ENCODE peak calls at places on chromosomes 4 and X, in eight cellular contexts. Q, R, W, V, S, T, D and Z are unnamed samples.

GRCh38 chr4:78237360-78237759 is 180.2 kb downstream of the FRAS1 start:
- DNase-seq in Q (no peak), V (no peak), S (no peak), T (no peak), R (no peak), D (no peak), W (no peak), Z (no peak)

GRCh38 chr4:156633846-156634245 is 337.8 kb downstream of the PDGFC start:
- DNase-seq in T (no peak), D (no peak), Q (no peak), R (no peak), S (no peak), W (no peak), V (no peak), Z (no peak)

GRCh38 chrX:18579495-18579894 is 92.4 kb downstream of the RS1 start:
- DNase-seq in V (no peak), R (no peak), T (no peak), S (no peak), D (no peak), Q (no peak), W (no peak), Z (no peak)

GRCh38 chr4:45120163-45120562 is 393.8 kb upstream of the GNPDA2 start:
- DNase-seq in V (no peak), R (no peak), T (no peak), D (no peak), Q (no peak), W (no peak), S (no peak), Z (no peak)

GRCh38 chrX:136112781-136113180 is 34.6 kb upstream of the FHL1 start:
- DNase-seq in S (no peak), Q (no peak), V (no peak), T (no peak), R (no peak), D (no peak), W (no peak), Z (no peak)

GRCh38 chr4:19850909-19851308 is 400.8 kb upstream of the SLIT2 start:
- DNase-seq in D (peak), Q (no peak), R (no peak), V (no peak), S (no peak), T (peak), W (no peak), Z (no peak)

GRCh38 chrX:68833855-68834331 is 5.1 kb downstream of the EFNB1 start:
- DNase-seq in V (no peak), W (no peak), Q (peak), D (no peak), T (no peak), R (no peak), S (no peak), Z (no peak)

GRCh38 chr4:146654976-146655761 is 16.5 kb downstream of the POU4F2 start:
- DNase-seq in W (no peak), V (no peak), S (no peak), D (peak), Q (peak), R (no peak), T (no peak), Z (no peak)

GRCh38 chr4:152944678-152945320 is 8.7 kb downstream of the FHDC1 start:
- DNase-seq in R (no peak), S (no peak), D (no peak), T (no peak), Q (no peak), W (no peak), V (no peak), Z (no peak)

GRCh38 chr4:20030108-20030507 is 221.6 kb upstream of the SLIT2 start:
- DNase-seq in W (no peak), R (no peak), Q (no peak), D (no peak), S (no peak), T (no peak), V (no peak), Z (no peak)

GRCh38 chrX:154750301-154751120 is at the start of gene GAB3:
- DNase-seq in W (peak), T (no peak), R (peak), S (peak), D (peak), V (no peak), Q (no peak), Z (peak)

GRCh38 chr4:150063128-150063527 is 15.1 kb upstream of the DCLK2 start:
- DNase-seq in V (no peak), T (no peak), S (no peak), W (no peak), R (no peak), D (peak), Q (no peak), Z (no peak)

GRCh38 chr4:164396439-164396838 is 357.5 kb upstream of the SMIM31 start:
- DNase-seq in T (no peak), D (no peak), S (no peak), Q (no peak), V (no peak), R (no peak), W (no peak), Z (no peak)

GRCh38 chr4:56684320-56684719 is 3.2 kb upstream of the HOPX start:
- DNase-seq in Q (no peak), T (no peak), W (no peak), D (peak), V (no peak), S (no peak), R (no peak), Z (no peak)

GRCh38 chr4:16039139-16039538 is 44.7 kb downstream of the PROM1 start:
- DNase-seq in T (no peak), W (no peak), R (no peak), D (no peak), Q (no peak), V (no peak), S (no peak), Z (no peak)

GRCh38 chrX:9847071-9847470 is 60.8 kb downstream of the SHROOM2 start:
- DNase-seq in V (no peak), T (no peak), S (no peak), R (no peak), Q (no peak), D (peak), W (peak), Z (no peak)

GRCh38 chr4:188400456-188400855 is 261.2 kb downstream of the TRIML1 start:
- DNase-seq in W (no peak), T (no peak), V (peak), S (no peak), D (no peak), Q (no peak), R (no peak), Z (no peak)

GRCh38 chr4:121252224-121252806 is 88.2 kb upstream of the TNIP3 start:
- DNase-seq in D (peak), S (peak), V (peak), R (peak), T (no peak), W (peak), Q (peak), Z (peak)

GRCh38 chr4:173138636-173139035 is 30.0 kb upstream of the GALNT7 start:
- DNase-seq in W (no peak), R (no peak), Q (no peak), T (no peak), V (no peak), D (no peak), S (no peak), Z (no peak)

GRCh38 chr4:168139336-168139735 is 47.0 kb downstream of the ANXA10 start:
- DNase-seq in D (peak), T (peak), R (no peak), V (no peak), S (no peak), W (peak), Q (no peak), Z (no peak)

GRCh38 chrX:5957506-5957905 is 271.2 kb downstream of the NLGN4X start:
- DNase-seq in R (no peak), T (no peak), D (no peak), S (no peak), W (no peak), Q (no peak), V (no peak), Z (no peak)

GRCh38 chr4:6900181-6900812 is 9.3 kb upstream of the TBC1D14 start:
- DNase-seq in W (no peak), S (no peak), Q (no peak), T (no peak), D (no peak), V (no peak), R (no peak), Z (no peak)

GRCh38 chrX:72461766-72462165 is 110.9 kb downstream of the HDAC8 start:
- DNase-seq in R (no peak), V (no peak), Q (no peak), W (no peak), S (no peak), T (no peak), D (no peak), Z (no peak)

GRCh38 chr4:104860227-104861123 is 286.2 kb upstream of the TET2 start:
- DNase-seq in W (peak), S (peak), V (peak), Q (peak), R (peak), T (peak), D (peak), Z (peak)

GRCh38 chrX:2610246-2611170 is 80.6 kb upstream of the CD99 start:
- DNase-seq in S (no peak), Q (no peak), D (peak), R (no peak), W (no peak), T (no peak), V (no peak), Z (no peak)

GRCh38 chrX:40644821-40645358 is 2.5 kb downstream of the CXorf38 start:
- DNase-seq in S (peak), W (peak), Q (no peak), R (peak), D (peak), T (no peak), V (peak), Z (peak)

GRCh38 chr4:140049024-140049923 is 104.7 kb downstream of the MAML3 start:
- DNase-seq in Q (peak), V (peak), T (no peak), R (peak), D (peak), W (no peak), S (peak), Z (peak)

GRCh38 chr4:182215171-182215570 is 28.0 kb upstream of the TENM3 start:
- DNase-seq in T (no peak), D (no peak), R (no peak), Q (no peak), S (no peak), V (no peak), W (no peak), Z (no peak)